ENCODE peak calls at places on chromosomes 11 and 22, in five cellular contexts. Q is GDM1; N is activated CD4-positive, alpha-beta T cell treated with anti-CD3 and anti-CD28 coated beads for 24 hours; P is activated gamma-delta T cell treated with Interleukin-2 at 50 U/mL for 16 hours; B is KBM-7. W is an unnamed sample.

GRCh38 chr22:39151329-39151975 is 1.0 kb downstream of the CBX7 start:
- DNase-seq in N (no peak), Q (no peak), B (no peak), P (no peak), W (no peak)

GRCh38 chr22:48072777-48073176 is 1310.3 kb downstream of the TBC1D22A start:
- DNase-seq in B (no peak), Q (no peak), P (no peak), N (no peak), W (peak)

GRCh38 chr11:100328626-100329340 is 358.3 kb upstream of the ARHGAP42 start:
- DNase-seq in Q (no peak), B (no peak), P (no peak), N (no peak), W (peak)

GRCh38 chr22:30876925-30877553 is 91.5 kb downstream of the MORC2 start:
- DNase-seq in N (no peak), Q (no peak), B (no peak), P (no peak), W (no peak)

GRCh38 chr11:117849781-117850414 is 25.4 kb upstream of the FXYD2 start:
- DNase-seq in B (no peak), N (no peak), Q (no peak), P (no peak), W (no peak)

GRCh38 chr22:19884954-19885751 is 30.5 kb upstream of the GNB1L start:
- DNase-seq in P (no peak), N (no peak), Q (no peak), B (no peak), W (no peak)

GRCh38 chr22:46049726-46050450 is 72.9 kb upstream of the WNT7B start:
- DNase-seq in Q (no peak), N (no peak), P (no peak), B (no peak), W (no peak)

GRCh38 chr11:130655308-130655707 is 206.9 kb downstream of the ADAMTS15 start:
- DNase-seq in Q (no peak), N (no peak), B (no peak), P (no peak), W (no peak)

GRCh38 chr11:66718320-66718971 is 10.6 kb downstream of the SPTBN2 start:
- DNase-seq in P (no peak), Q (no peak), B (no peak), N (no peak), W (no peak)

GRCh38 chr11:79362358-79362757 is 78.5 kb downstream of the TENM4 start:
- DNase-seq in B (no peak), P (no peak), Q (no peak), N (no peak), W (no peak)

GRCh38 chr11:112874959-112875358 is 86.3 kb upstream of the NCAM1 start:
- DNase-seq in P (no peak), N (no peak), B (no peak), Q (no peak), W (no peak)

GRCh38 chr11:108278546-108278945 is 55.7 kb downstream of the ATM start:
- DNase-seq in B (peak), P (no peak), N (no peak), Q (no peak), W (peak)

GRCh38 chr11:12629601-12630313 is 44.5 kb upstream of the TEAD1 start:
- DNase-seq in P (no peak), N (no peak), B (no peak), Q (no peak), W (no peak)

GRCh38 chr11:4459470-4459869 is 10.4 kb downstream of the OR52K2 start:
- DNase-seq in N (no peak), P (no peak), B (peak), Q (no peak), W (peak)

GRCh38 chr11:2665747-2666710 is 33.8 kb downstream of the KCNQ1OT1 start:
- DNase-seq in P (no peak), Q (no peak), B (no peak), N (no peak), W (no peak)

GRCh38 chr22:27283714-27284113 is 517.8 kb downstream of the MN1 start:
- DNase-seq in Q (no peak), B (peak), P (no peak), N (no peak), W (peak)

GRCh38 chr11:61963282-61964057 is 4.0 kb downstream of the FTH1 start:
- DNase-seq in N (no peak), P (no peak), B (peak), Q (peak), W (no peak)

GRCh38 chr11:61959026-61959608 is 8.3 kb downstream of the FTH1 start:
- DNase-seq in B (no peak), P (no peak), Q (no peak), N (no peak), W (no peak)

GRCh38 chr11:46294365-46295309 is 17.2 kb downstream of the CREB3L1 start:
- DNase-seq in N (no peak), Q (no peak), P (no peak), B (no peak), W (peak)

GRCh38 chr11:3969613-3970012 is 114.1 kb downstream of the STIM1 start:
- DNase-seq in Q (peak), N (no peak), B (no peak), P (no peak), W (no peak)

GRCh38 chr11:132941024-132941646 is 591.2 kb downstream of the OPCML start:
- DNase-seq in P (no peak), Q (no peak), N (no peak), B (peak), W (peak)

GRCh38 chr11:66920978-66921784 is 37.0 kb downstream of the PC start:
- DNase-seq in B (peak), Q (peak), P (no peak), N (no peak), W (no peak)

GRCh38 chr22:42229455-42230149 is 40.9 kb downstream of the TCF20 start:
- DNase-seq in B (no peak), Q (no peak), N (no peak), P (no peak), W (no peak)

GRCh38 chr11:121435796-121436511 is 16.2 kb upstream of the SORL1 start:
- DNase-seq in N (no peak), B (no peak), Q (no peak), P (no peak), W (peak)

GRCh38 chr11:17547932-17548331 is 873 bp downstream of the OTOG start:
- DNase-seq in B (no peak), N (no peak), P (no peak), Q (no peak), W (no peak)

GRCh38 chr11:14202263-14203173 is 156.5 kb downstream of the RRAS2 start:
- DNase-seq in B (no peak), Q (no peak), N (no peak), P (no peak), W (no peak)

GRCh38 chr11:65297026-65297667 is 17.5 kb upstream of the CDC42EP2 start:
- DNase-seq in N (no peak), Q (no peak), P (no peak), B (no peak), W (no peak)

GRCh38 chr22:39917091-39917703 is 16.3 kb downstream of the GRAP2 start:
- DNase-seq in N (no peak), B (no peak), Q (no peak), P (no peak), W (no peak)

GRCh38 chr11:27467181-27467913 is 5.2 kb downstream of the LGR4 start:
- DNase-seq in N (no peak), P (no peak), Q (no peak), B (no peak), W (no peak)